ENCODE peak calls at places on chromosomes 12 and 14, in four cellular contexts. One of them, this sample, is unnamed.

GRCh38 chr12:2986876-2987275 is 27.7 kb downstream of the TEAD4 start:
- DNase-seq in WTC11: no peak
- DNase-seq in HepG2: no peak
- DNase-seq in K562: no peak
- DNase-seq in this sample: no peak

GRCh38 chr12:42926232-42926631 is 336.7 kb upstream of the PRICKLE1 start:
- DNase-seq in WTC11: no peak
- DNase-seq in HepG2: no peak
- DNase-seq in K562: no peak
- DNase-seq in this sample: no peak

GRCh38 chr12:62629971-62630739 is 163.5 kb downstream of the MON2 start:
- DNase-seq in WTC11: no peak
- DNase-seq in HepG2: no peak
- DNase-seq in K562: no peak
- DNase-seq in this sample: no peak

GRCh38 chr12:67651380-67651695 is 2.8 kb downstream of the DYRK2 start:
- DNase-seq in WTC11: no peak
- DNase-seq in HepG2: peak; percentile 4
- DNase-seq in K562: no peak
- DNase-seq in this sample: no peak

GRCh38 chr12:119258149-119258548 is 76.4 kb upstream of the CCDC60 start:
- DNase-seq in WTC11: no peak
- DNase-seq in HepG2: no peak
- DNase-seq in K562: no peak
- DNase-seq in this sample: no peak

GRCh38 chr12:90028620-90029051 is 320.0 kb upstream of the ATP2B1 start:
- DNase-seq in WTC11: no peak
- DNase-seq in HepG2: no peak
- DNase-seq in K562: no peak
- DNase-seq in this sample: no peak

GRCh38 chr12:3641428-3641883 is 111.5 kb downstream of the CRACR2A start:
- DNase-seq in WTC11: no peak
- DNase-seq in HepG2: no peak
- DNase-seq in K562: no peak
- DNase-seq in this sample: no peak

GRCh38 chr12:124683725-124684124 is 116.3 kb upstream of the NCOR2 start:
- DNase-seq in WTC11: no peak
- DNase-seq in HepG2: no peak
- DNase-seq in K562: no peak
- DNase-seq in this sample: no peak

GRCh38 chr14:39974036-39974435 is 541.8 kb upstream of the FBXO33 start:
- DNase-seq in WTC11: no peak
- DNase-seq in HepG2: no peak
- DNase-seq in K562: no peak
- DNase-seq in this sample: no peak

GRCh38 chr14:86532219-86532618 is 1002.3 kb downstream of the FLRT2 start:
- DNase-seq in WTC11: no peak
- DNase-seq in HepG2: no peak
- DNase-seq in K562: no peak
- DNase-seq in this sample: no peak

GRCh38 chr12:95169368-95169767 is 47.9 kb downstream of the FGD6 start:
- DNase-seq in WTC11: no peak
- DNase-seq in HepG2: peak; percentile 80
- DNase-seq in K562: peak; percentile 32
- DNase-seq in this sample: no peak

GRCh38 chr12:8823565-8824300 is 1.3 kb downstream of the A2ML1 start:
- DNase-seq in WTC11: peak; percentile 79
- DNase-seq in HepG2: no peak
- DNase-seq in K562: peak; percentile 24
- DNase-seq in this sample: peak; percentile 58

GRCh38 chr12:47942327-47943230 is 20.8 kb upstream of the TMEM106C start:
- DNase-seq in WTC11: peak; percentile 89
- DNase-seq in HepG2: peak; percentile 6
- DNase-seq in K562: peak; percentile 60
- DNase-seq in this sample: no peak

GRCh38 chr12:57797938-57798337 is 15.4 kb downstream of the TSFM start:
- DNase-seq in WTC11: no peak
- DNase-seq in HepG2: no peak
- DNase-seq in K562: no peak
- DNase-seq in this sample: no peak

GRCh38 chr14:102189858-102190257 is 50.2 kb downstream of the WDR20 start:
- DNase-seq in WTC11: no peak
- DNase-seq in HepG2: no peak
- DNase-seq in K562: peak; percentile 30
- DNase-seq in this sample: no peak

GRCh38 chr12:87274594-87275245 is 754.5 kb downstream of the C12orf50 start:
- DNase-seq in WTC11: no peak
- DNase-seq in HepG2: no peak
- DNase-seq in K562: peak; percentile 6
- DNase-seq in this sample: peak; percentile 32

GRCh38 chr14:71701990-71702389 is 230.2 kb upstream of the RGS6 start:
- DNase-seq in WTC11: no peak
- DNase-seq in HepG2: no peak
- DNase-seq in K562: no peak
- DNase-seq in this sample: no peak

GRCh38 chr12:57740656-57741412 is 2.3 kb upstream of the AGAP2 start:
- DNase-seq in WTC11: no peak
- DNase-seq in HepG2: no peak
- DNase-seq in K562: no peak
- DNase-seq in this sample: no peak

GRCh38 chr14:64671591-64671990 is 32.6 kb upstream of the PLEKHG3 start:
- DNase-seq in WTC11: no peak
- DNase-seq in HepG2: peak; percentile 59
- DNase-seq in K562: peak; percentile 45
- DNase-seq in this sample: peak; percentile 61

GRCh38 chr12:108457734-108458361 is 57.2 kb upstream of the FICD start:
- DNase-seq in WTC11: no peak
- DNase-seq in HepG2: no peak
- DNase-seq in K562: no peak
- DNase-seq in this sample: no peak

GRCh38 chr14:68884031-68885030 is 91.5 kb upstream of the ZFP36L1 start:
- DNase-seq in WTC11: no peak
- DNase-seq in HepG2: peak; percentile 44
- DNase-seq in K562: no peak
- DNase-seq in this sample: no peak

GRCh38 chr14:59336078-59336477 is 129.1 kb downstream of the GPR135 start:
- DNase-seq in WTC11: no peak
- DNase-seq in HepG2: no peak
- DNase-seq in K562: no peak
- DNase-seq in this sample: no peak

GRCh38 chr12:126936181-126936851 is 1330.7 kb upstream of the TMEM132C start:
- DNase-seq in WTC11: no peak
- DNase-seq in HepG2: no peak
- DNase-seq in K562: no peak
- DNase-seq in this sample: no peak

GRCh38 chr14:90116444-90116843 is 54.6 kb downstream of the KCNK13 start:
- DNase-seq in WTC11: no peak
- DNase-seq in HepG2: no peak
- DNase-seq in K562: no peak
- DNase-seq in this sample: no peak

GRCh38 chr12:6554168-6554989 is 1.5 kb downstream of the IFFO1 start:
- DNase-seq in WTC11: peak; percentile 93
- DNase-seq in HepG2: peak; percentile 77
- DNase-seq in K562: peak; percentile 63
- DNase-seq in this sample: peak; percentile 80

GRCh38 chr12:92571844-92572543 is 130.8 kb upstream of the PLEKHG7 start:
- DNase-seq in WTC11: no peak
- DNase-seq in HepG2: no peak
- DNase-seq in K562: no peak
- DNase-seq in this sample: no peak

GRCh38 chr14:91942128-91942527 is 5.4 kb downstream of the FBLN5 start:
- DNase-seq in WTC11: no peak
- DNase-seq in HepG2: no peak
- DNase-seq in K562: no peak
- DNase-seq in this sample: no peak
- TF ChIP-seq ELF4 in WTC11: no peak
- TF ChIP-seq ELF4 in HepG2: no peak
- TF ChIP-seq ELF4 in K562: no peak
- TF ChIP-seq ELF4 in this sample: no peak

GRCh38 chr12:51779876-51780275 is 68.6 kb downstream of the FIGNL2 start:
- DNase-seq in WTC11: no peak
- DNase-seq in HepG2: no peak
- DNase-seq in K562: no peak
- DNase-seq in this sample: no peak
- TF ChIP-seq ELF4 in WTC11: no peak
- TF ChIP-seq ELF4 in HepG2: no peak
- TF ChIP-seq ELF4 in K562: no peak
- TF ChIP-seq ELF4 in this sample: no peak

GRCh38 chr12:93608313-93608712 is 35.8 kb downstream of the SOCS2 start:
- DNase-seq in WTC11: no peak
- DNase-seq in HepG2: no peak
- DNase-seq in K562: no peak
- DNase-seq in this sample: no peak
- TF ChIP-seq ELF4 in WTC11: no peak
- TF ChIP-seq ELF4 in HepG2: no peak
- TF ChIP-seq ELF4 in K562: no peak
- TF ChIP-seq ELF4 in this sample: no peak

GRCh38 chr14:37078131-37078530 is 94.3 kb downstream of the SLC25A21 start:
- DNase-seq in WTC11: no peak
- DNase-seq in HepG2: no peak
- DNase-seq in K562: no peak
- DNase-seq in this sample: no peak
- TF ChIP-seq ELF4 in WTC11: no peak
- TF ChIP-seq ELF4 in HepG2: no peak
- TF ChIP-seq ELF4 in K562: no peak
- TF ChIP-seq ELF4 in this sample: no peak

GRCh38 chr14:95330591-95331370 is 11.1 kb upstream of the CLMN start:
- DNase-seq in WTC11: no peak
- DNase-seq in HepG2: no peak
- DNase-seq in K562: no peak
- DNase-seq in this sample: no peak

GRCh38 chr14:95329941-95330340 is 10.2 kb upstream of the CLMN start:
- DNase-seq in WTC11: no peak
- DNase-seq in HepG2: no peak
- DNase-seq in K562: no peak
- DNase-seq in this sample: no peak

GRCh38 chr14:95327558-95328374 is 8.1 kb upstream of the CLMN start:
- DNase-seq in WTC11: no peak
- DNase-seq in HepG2: no peak
- DNase-seq in K562: no peak
- DNase-seq in this sample: no peak

GRCh38 chr14:95326987-95327386 is 7.3 kb upstream of the CLMN start:
- DNase-seq in WTC11: no peak
- DNase-seq in HepG2: no peak
- DNase-seq in K562: no peak
- DNase-seq in this sample: no peak

GRCh38 chr14:95328876-95329503 is 9.3 kb upstream of the CLMN start:
- DNase-seq in WTC11: no peak
- DNase-seq in HepG2: no peak
- DNase-seq in K562: no peak
- DNase-seq in this sample: no peak
- TF ChIP-seq ELF4 in WTC11: no peak
- TF ChIP-seq ELF4 in HepG2: no peak
- TF ChIP-seq ELF4 in K562: no peak
- TF ChIP-seq ELF4 in this sample: no peak